ENCODE peak calls at places on chromosomes 5 and 9, in ten cellular contexts. One of them, this sample, is unnamed. For H3K9me3, the result is how much of the 10 kb centered on the place peaks cover.

GRCh38 chr9:68964102-68964541 is 49.8 kb downstream of the PRKACG start:
- DNase-seq in GM23248: no peak
- DNase-seq in SK-N-SH: no peak
- DNase-seq in iPS DF 6.9: no peak
- DNase-seq in spleen: no peak
- DNase-seq in A549: no peak
- DNase-seq in neuronal stem cell: no peak
- DNase-seq in stomach: no peak
- DNase-seq in MM.1S: no peak
- DNase-seq in IMR-90: no peak
- DNase-seq in this sample: no peak

GRCh38 chr9:128828719-128829452 is 708 bp downstream of the SPOUT1 start:
- DNase-seq in GM23248: peak
- DNase-seq in SK-N-SH: no peak
- DNase-seq in iPS DF 6.9: no peak
- DNase-seq in spleen: no peak
- DNase-seq in A549: no peak
- DNase-seq in neuronal stem cell: no peak
- DNase-seq in stomach: no peak
- DNase-seq in MM.1S: no peak
- DNase-seq in IMR-90: no peak
- DNase-seq in this sample: no peak

GRCh38 chr9:131418143-131419028 is 24.5 kb downstream of the PRRC2B start:
- DNase-seq in GM23248: peak
- DNase-seq in SK-N-SH: no peak
- DNase-seq in iPS DF 6.9: no peak
- DNase-seq in spleen: no peak
- DNase-seq in A549: no peak
- DNase-seq in neuronal stem cell: no peak
- DNase-seq in stomach: peak
- DNase-seq in MM.1S: no peak
- DNase-seq in IMR-90: peak
- DNase-seq in this sample: no peak

GRCh38 chr9:111096051-111096450 is 57.8 kb upstream of the LPAR1 start:
- DNase-seq in GM23248: peak
- DNase-seq in SK-N-SH: no peak
- DNase-seq in iPS DF 6.9: peak
- DNase-seq in spleen: no peak
- DNase-seq in A549: no peak
- DNase-seq in neuronal stem cell: no peak
- DNase-seq in stomach: no peak
- DNase-seq in MM.1S: no peak
- DNase-seq in IMR-90: no peak
- DNase-seq in this sample: no peak

GRCh38 chr5:35835796-35836742 is 20.6 kb upstream of the IL7R start:
- DNase-seq in GM23248: no peak
- DNase-seq in SK-N-SH: no peak
- DNase-seq in iPS DF 6.9: no peak
- DNase-seq in spleen: no peak
- DNase-seq in A549: no peak
- DNase-seq in neuronal stem cell: no peak
- DNase-seq in stomach: no peak
- DNase-seq in MM.1S: no peak
- DNase-seq in IMR-90: no peak
- DNase-seq in this sample: no peak

GRCh38 chr5:117262607-117263131 is 688.0 kb upstream of the SEMA6A start:
- DNase-seq in GM23248: no peak
- DNase-seq in SK-N-SH: no peak
- DNase-seq in iPS DF 6.9: no peak
- DNase-seq in spleen: no peak
- DNase-seq in A549: no peak
- DNase-seq in neuronal stem cell: no peak
- DNase-seq in stomach: no peak
- DNase-seq in MM.1S: no peak
- DNase-seq in IMR-90: no peak
- DNase-seq in this sample: no peak

GRCh38 chr5:96324708-96325107 is 108.3 kb downstream of the PCSK1 start:
- DNase-seq in GM23248: peak
- DNase-seq in SK-N-SH: no peak
- DNase-seq in iPS DF 6.9: no peak
- DNase-seq in spleen: no peak
- DNase-seq in A549: peak
- DNase-seq in neuronal stem cell: no peak
- DNase-seq in stomach: no peak
- DNase-seq in MM.1S: no peak
- DNase-seq in IMR-90: peak
- DNase-seq in this sample: no peak

GRCh38 chr9:132983814-132984201 is 5.3 kb downstream of the GFI1B start:
- DNase-seq in GM23248: no peak
- DNase-seq in SK-N-SH: no peak
- DNase-seq in iPS DF 6.9: no peak
- DNase-seq in spleen: no peak
- DNase-seq in A549: no peak
- DNase-seq in neuronal stem cell: no peak
- DNase-seq in stomach: no peak
- DNase-seq in MM.1S: no peak
- DNase-seq in IMR-90: no peak
- DNase-seq in this sample: no peak

GRCh38 chr5:125281662-125282061 is 535.2 kb upstream of the ZNF608 start:
- DNase-seq in GM23248: no peak
- DNase-seq in SK-N-SH: no peak
- DNase-seq in iPS DF 6.9: no peak
- DNase-seq in spleen: no peak
- DNase-seq in A549: no peak
- DNase-seq in neuronal stem cell: no peak
- DNase-seq in stomach: no peak
- DNase-seq in MM.1S: no peak
- DNase-seq in IMR-90: no peak
- DNase-seq in this sample: no peak

GRCh38 chr9:101460965-101461364 is 25.4 kb upstream of the ALDOB start:
- DNase-seq in GM23248: no peak
- DNase-seq in SK-N-SH: no peak
- DNase-seq in iPS DF 6.9: no peak
- DNase-seq in spleen: no peak
- DNase-seq in A549: no peak
- DNase-seq in neuronal stem cell: no peak
- DNase-seq in stomach: no peak
- DNase-seq in MM.1S: no peak
- DNase-seq in IMR-90: no peak
- DNase-seq in this sample: no peak

GRCh38 chr5:62647241-62647640 is 68.6 kb downstream of the LRRC70 start:
- DNase-seq in GM23248: no peak
- DNase-seq in SK-N-SH: no peak
- DNase-seq in iPS DF 6.9: no peak
- DNase-seq in spleen: no peak
- DNase-seq in A549: no peak
- DNase-seq in neuronal stem cell: no peak
- DNase-seq in stomach: no peak
- DNase-seq in MM.1S: no peak
- DNase-seq in IMR-90: no peak
- DNase-seq in this sample: no peak

GRCh38 chr5:393846-394275 is 49.1 kb upstream of the EXOC3 start:
- DNase-seq in GM23248: peak
- DNase-seq in SK-N-SH: no peak
- DNase-seq in iPS DF 6.9: no peak
- DNase-seq in spleen: no peak
- DNase-seq in A549: no peak
- DNase-seq in neuronal stem cell: no peak
- DNase-seq in stomach: no peak
- DNase-seq in MM.1S: no peak
- DNase-seq in IMR-90: peak
- DNase-seq in this sample: no peak

GRCh38 chr9:135105938-135106491 is 18.5 kb downstream of the OLFM1 start:
- DNase-seq in GM23248: no peak
- DNase-seq in SK-N-SH: no peak
- DNase-seq in iPS DF 6.9: no peak
- DNase-seq in spleen: no peak
- DNase-seq in A549: no peak
- DNase-seq in neuronal stem cell: no peak
- DNase-seq in stomach: no peak
- DNase-seq in MM.1S: no peak
- DNase-seq in IMR-90: no peak
- DNase-seq in this sample: no peak

GRCh38 chr9:135109650-135110049 is 22.2 kb downstream of the OLFM1 start:
- DNase-seq in GM23248: no peak
- DNase-seq in SK-N-SH: no peak
- DNase-seq in iPS DF 6.9: no peak
- DNase-seq in spleen: no peak
- DNase-seq in A549: no peak
- DNase-seq in neuronal stem cell: no peak
- DNase-seq in stomach: no peak
- DNase-seq in MM.1S: no peak
- DNase-seq in IMR-90: no peak
- DNase-seq in this sample: no peak

GRCh38 chr9:135106551-135107270 is 19.2 kb downstream of the OLFM1 start:
- DNase-seq in GM23248: no peak
- DNase-seq in SK-N-SH: no peak
- DNase-seq in iPS DF 6.9: no peak
- DNase-seq in spleen: no peak
- DNase-seq in A549: no peak
- DNase-seq in neuronal stem cell: no peak
- DNase-seq in stomach: no peak
- DNase-seq in MM.1S: no peak
- DNase-seq in IMR-90: no peak
- DNase-seq in this sample: no peak

GRCh38 chr9:135108801-135109500 is 21.5 kb downstream of the OLFM1 start:
- DNase-seq in GM23248: no peak
- DNase-seq in SK-N-SH: no peak
- DNase-seq in iPS DF 6.9: no peak
- DNase-seq in spleen: no peak
- DNase-seq in A549: no peak
- DNase-seq in neuronal stem cell: no peak
- DNase-seq in stomach: no peak
- DNase-seq in MM.1S: no peak
- DNase-seq in IMR-90: no peak
- DNase-seq in this sample: no peak

GRCh38 chr9:135107592-135108235 is 20.2 kb downstream of the OLFM1 start:
- DNase-seq in GM23248: no peak
- DNase-seq in SK-N-SH: no peak
- DNase-seq in iPS DF 6.9: no peak
- DNase-seq in spleen: no peak
- DNase-seq in A549: no peak
- DNase-seq in neuronal stem cell: no peak
- DNase-seq in stomach: no peak
- DNase-seq in MM.1S: no peak
- DNase-seq in IMR-90: no peak
- DNase-seq in this sample: no peak
- H3K9me3 ChIP-seq in GM23248: under half
- H3K9me3 ChIP-seq in SK-N-SH: under half
- H3K9me3 ChIP-seq in iPS DF 6.9: under half
- H3K9me3 ChIP-seq in spleen: under half
- H3K9me3 ChIP-seq in A549: under half
- H3K9me3 ChIP-seq in neuronal stem cell: under half
- H3K9me3 ChIP-seq in stomach: under half
- H3K9me3 ChIP-seq in MM.1S: under half
- H3K9me3 ChIP-seq in IMR-90: under half
- H3K9me3 ChIP-seq in this sample: under half

DNA sequence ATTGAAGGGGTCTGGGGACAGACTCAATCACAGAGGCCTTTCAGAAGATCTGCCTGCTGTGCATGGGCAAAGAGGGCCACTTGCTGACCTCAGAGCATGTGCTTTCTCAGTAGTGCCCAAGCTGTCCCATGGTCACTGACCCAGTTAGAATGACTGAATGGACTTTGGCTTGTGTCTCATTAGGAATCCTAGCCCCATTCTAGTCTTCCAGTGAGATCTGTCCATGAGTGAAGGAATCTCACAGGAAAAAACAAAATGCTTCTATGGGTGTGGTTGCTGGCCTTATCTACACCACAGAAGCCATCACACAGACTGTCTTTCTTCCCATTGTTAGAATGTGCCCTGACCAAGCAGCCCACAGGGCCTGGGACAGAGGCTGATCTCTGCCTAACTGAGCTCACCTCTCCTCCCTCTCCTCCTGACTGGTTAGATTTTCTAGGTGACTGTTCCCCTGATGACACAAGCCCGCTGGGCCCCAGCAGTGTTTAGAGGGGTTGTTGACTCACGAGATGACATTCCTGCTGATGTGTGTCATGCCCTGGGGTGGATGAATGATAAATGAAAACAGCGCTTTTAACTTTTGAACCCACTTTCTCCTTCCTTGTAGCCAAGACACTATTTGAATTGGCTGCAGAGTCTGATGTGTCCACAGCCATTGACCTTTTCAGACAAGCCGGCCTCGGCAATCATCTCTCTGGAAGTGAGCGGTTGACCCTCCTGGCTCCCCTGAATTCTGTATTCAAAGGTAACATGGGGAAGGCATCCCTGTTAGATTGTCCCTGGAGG is 24.7 kb downstream of the TGFBI start:
- DNase-seq in GM23248: peak
- DNase-seq in SK-N-SH: no peak
- DNase-seq in iPS DF 6.9: no peak
- DNase-seq in spleen: peak
- DNase-seq in A549: peak
- DNase-seq in neuronal stem cell: no peak
- DNase-seq in stomach: no peak
- DNase-seq in MM.1S: no peak
- DNase-seq in IMR-90: peak
- DNase-seq in this sample: no peak
- H3K27ac ChIP-seq in GM23248: peak
- H3K27ac ChIP-seq in SK-N-SH: peak
- H3K27ac ChIP-seq in iPS DF 6.9: no peak
- H3K27ac ChIP-seq in spleen: peak
- H3K27ac ChIP-seq in A549: peak
- H3K27ac ChIP-seq in neuronal stem cell: no peak
- H3K27ac ChIP-seq in stomach: peak
- H3K27ac ChIP-seq in MM.1S: no peak
- H3K27ac ChIP-seq in IMR-90: peak
- H3K27ac ChIP-seq in this sample: no peak

GRCh38 chr5:178312900-178313299 is 80.3 kb upstream of the PHYKPL start:
- DNase-seq in GM23248: no peak
- DNase-seq in SK-N-SH: no peak
- DNase-seq in iPS DF 6.9: no peak
- DNase-seq in spleen: peak
- DNase-seq in A549: no peak
- DNase-seq in neuronal stem cell: no peak
- DNase-seq in stomach: peak
- DNase-seq in MM.1S: no peak
- DNase-seq in IMR-90: no peak
- DNase-seq in this sample: no peak
- H3K4me3 ChIP-seq in GM23248: no peak
- H3K4me3 ChIP-seq in SK-N-SH: no peak
- H3K4me3 ChIP-seq in iPS DF 6.9: no peak
- H3K4me3 ChIP-seq in spleen: no peak
- H3K4me3 ChIP-seq in A549: no peak
- H3K4me3 ChIP-seq in neuronal stem cell: no peak
- H3K4me3 ChIP-seq in stomach: peak
- H3K4me3 ChIP-seq in MM.1S: no peak
- H3K4me3 ChIP-seq in IMR-90: no peak
- H3K4me3 ChIP-seq in this sample: no peak

DNA sequence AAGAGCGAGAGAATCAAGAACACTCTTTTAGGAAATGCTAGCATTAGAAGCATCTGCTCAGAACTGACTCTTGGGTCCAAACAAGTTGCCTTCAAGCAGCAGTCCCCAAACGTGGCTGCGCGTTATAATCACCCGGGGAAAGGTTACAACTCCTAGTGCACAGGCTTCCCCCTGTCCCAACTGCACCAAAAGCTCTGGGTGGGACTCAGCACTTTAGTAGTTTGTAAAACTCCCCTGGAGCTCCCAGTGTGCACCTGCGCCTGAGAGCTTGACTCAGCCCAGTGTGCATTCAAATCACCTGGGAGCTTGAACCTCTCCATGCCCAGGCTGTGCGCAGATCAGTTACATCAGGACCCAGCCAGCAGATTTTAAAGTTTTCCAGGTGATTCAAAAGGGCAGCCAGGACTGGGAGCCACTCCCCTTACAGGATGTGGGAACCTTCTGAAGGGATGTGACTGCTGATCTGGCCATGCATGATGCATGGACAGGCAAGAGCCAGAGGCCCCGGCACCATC is 151.4 kb downstream of the COL23A1 start:
- DNase-seq in GM23248: no peak
- DNase-seq in SK-N-SH: no peak
- DNase-seq in iPS DF 6.9: no peak
- DNase-seq in spleen: no peak
- DNase-seq in A549: no peak
- DNase-seq in neuronal stem cell: no peak
- DNase-seq in stomach: no peak
- DNase-seq in MM.1S: no peak
- DNase-seq in IMR-90: no peak
- DNase-seq in this sample: no peak
- H3K9me3 ChIP-seq in GM23248: under half
- H3K9me3 ChIP-seq in SK-N-SH: under half
- H3K9me3 ChIP-seq in iPS DF 6.9: under half
- H3K9me3 ChIP-seq in spleen: under half
- H3K9me3 ChIP-seq in A549: under half
- H3K9me3 ChIP-seq in neuronal stem cell: under half
- H3K9me3 ChIP-seq in stomach: under half
- H3K9me3 ChIP-seq in MM.1S: under half
- H3K9me3 ChIP-seq in IMR-90: under half
- H3K9me3 ChIP-seq in this sample: under half